ENCODE peak calls at places on chromosomes 3 and 15, in four cellular contexts. W is K562, Q is HFF-Myc, H is uterus. R is an unnamed sample.

GRCh38 chr3:149501524-149501923 is 27.0 kb downstream of the TM4SF4 start:
- DNase-seq in W (no peak), Q (no peak), H (no peak), R (peak)

GRCh38 chr3:55812403-55813013 is 325.4 kb upstream of the WNT5A start:
- DNase-seq in W (no peak), Q (no peak), H (no peak), R (no peak)

GRCh38 chr3:125250973-125251372 is 38.4 kb upstream of the SLC12A8 start:
- DNase-seq in W (no peak), Q (no peak), H (no peak), R (no peak)

GRCh38 chr3:10240799-10241198 is 7.5 kb upstream of the TATDN2 start:
- DNase-seq in W (no peak), Q (no peak), H (no peak), R (no peak)

GRCh38 chr3:106198828-106199194 is 330.0 kb upstream of the CBLB start:
- DNase-seq in W (no peak), Q (peak), H (no peak), R (no peak)

GRCh38 chr3:61559108-61559731 is 2.2 kb upstream of the PTPRG start:
- DNase-seq in W (no peak), Q (no peak), H (no peak), R (no peak)

GRCh38 chr3:17079933-17080332 is 195.2 kb downstream of the PLCL2 start:
- DNase-seq in W (no peak), Q (no peak), H (no peak), R (no peak)

GRCh38 chr15:68783226-68784054 is 37.3 kb downstream of the ANP32A start:
- DNase-seq in W (peak), Q (no peak), H (no peak), R (no peak)

GRCh38 chr3:27657404-27657803 is 64.7 kb downstream of the EOMES start:
- DNase-seq in W (no peak), Q (no peak), H (no peak), R (no peak)

GRCh38 chr3:66350601-66351000 is 129.8 kb downstream of the SLC25A26 start:
- DNase-seq in W (no peak), Q (no peak), H (no peak), R (no peak)

GRCh38 chr15:84731774-84732173 is 15.8 kb upstream of the SEC11A start:
- DNase-seq in W (no peak), Q (no peak), H (no peak), R (no peak)

GRCh38 chr3:195462308-195462610 is 19.4 kb upstream of the ACAP2 start:
- DNase-seq in W (no peak), Q (no peak), H (no peak), R (no peak)

GRCh38 chr15:52256366-52256765 is 39.2 kb downstream of the MYO5C start:
- DNase-seq in W (peak), Q (peak), H (peak), R (no peak)

GRCh38 chr15:92494791-92495190 is 101.1 kb downstream of the ST8SIA2 start:
- DNase-seq in W (no peak), Q (no peak), H (no peak), R (no peak)

GRCh38 chr15:28880680-28881079 is 5.1 kb upstream of the APBA2 start:
- DNase-seq in W (no peak), Q (no peak), H (no peak), R (no peak)

GRCh38 chr15:68311859-68312557 is 34.5 kb downstream of the FEM1B start:
- DNase-seq in W (no peak), Q (no peak), H (peak), R (no peak)

GRCh38 chr3:47932431-47932830 is 83.8 kb downstream of the MAP4 start:
- DNase-seq in W (no peak), Q (no peak), H (no peak), R (no peak)
- TF ChIP-seq CTCF in W (no peak), Q (no peak), H (no peak), R (no peak)

DNA sequence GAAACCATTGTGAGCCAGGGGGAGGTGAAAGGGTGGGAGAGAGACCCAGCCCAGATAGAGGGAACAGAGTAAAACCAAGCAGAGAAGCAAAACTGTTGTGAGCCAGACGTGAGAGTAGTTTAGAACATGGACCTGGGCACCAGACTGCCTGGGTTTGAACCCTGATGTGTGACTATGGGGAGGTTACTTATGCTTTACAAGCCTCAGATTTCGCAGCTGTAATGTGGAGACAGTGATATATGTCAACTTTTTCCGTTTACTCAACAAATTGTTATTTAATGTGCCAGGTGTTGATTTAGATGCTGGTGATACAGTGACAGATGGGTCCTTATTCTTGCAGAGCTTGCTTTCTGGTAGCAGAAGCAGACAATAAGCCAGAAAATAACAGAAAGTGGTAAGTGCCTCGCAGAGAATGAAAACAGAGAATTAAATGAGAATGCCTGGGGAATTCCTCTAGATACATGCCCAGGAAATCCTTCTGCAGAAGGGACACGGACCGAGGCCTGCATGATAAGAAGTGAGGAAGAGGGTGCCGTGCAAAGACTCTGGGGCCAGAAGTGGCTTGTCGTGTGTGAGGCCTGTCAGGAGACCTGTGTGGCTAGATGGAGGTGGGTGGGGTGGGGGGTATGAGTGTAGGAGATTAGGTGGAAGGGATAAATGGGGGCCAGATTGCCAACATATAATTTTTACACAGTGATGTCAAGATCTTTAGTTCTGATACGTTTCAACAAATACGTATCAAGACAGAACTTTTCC is 15.0 kb downstream of the KAT2B start:
- DNase-seq in W (no peak), Q (no peak), H (no peak), R (no peak)
- H3K4me3 ChIP-seq in W (no peak), Q (no peak), H (no peak), R (no peak)

DNA sequence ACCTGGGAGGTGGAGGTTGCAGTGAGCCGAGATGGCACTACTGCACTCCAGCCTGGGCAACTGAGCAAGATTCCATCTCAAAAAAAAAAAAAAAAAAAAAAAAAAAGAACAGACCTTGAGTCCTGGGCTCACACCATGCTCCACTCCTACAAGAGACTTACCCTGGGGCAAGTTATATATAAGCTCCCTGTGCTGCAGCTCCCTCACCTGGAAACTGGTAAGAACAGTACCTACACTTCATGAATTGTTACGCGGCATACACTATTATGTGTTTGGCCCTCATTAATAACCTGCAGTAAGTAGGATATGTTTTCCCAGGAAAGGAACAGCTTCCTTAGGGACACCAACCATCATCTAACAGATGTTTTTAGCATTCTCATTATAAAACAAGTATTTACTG is 119.6 kb downstream of the FMN1 start:
- DNase-seq in W (no peak), Q (no peak), H (no peak), R (no peak)
- TF ChIP-seq CTCF in W (peak), Q (no peak), H (no peak), R (no peak)

GRCh38 chr3:24495334-24495994 is 814 bp upstream of the THRB start:
- DNase-seq in W (peak), Q (no peak), H (peak), R (no peak)
- H3K4me3 ChIP-seq in W (peak), Q (peak), H (peak), R (peak)

GRCh38 chr15:99434506-99435137 is 131.2 kb upstream of the MEF2A start:
- DNase-seq in W (no peak), Q (no peak), H (peak), R (no peak)
- TF ChIP-seq CTCF in W (no peak), Q (no peak), H (no peak), R (no peak)

DNA sequence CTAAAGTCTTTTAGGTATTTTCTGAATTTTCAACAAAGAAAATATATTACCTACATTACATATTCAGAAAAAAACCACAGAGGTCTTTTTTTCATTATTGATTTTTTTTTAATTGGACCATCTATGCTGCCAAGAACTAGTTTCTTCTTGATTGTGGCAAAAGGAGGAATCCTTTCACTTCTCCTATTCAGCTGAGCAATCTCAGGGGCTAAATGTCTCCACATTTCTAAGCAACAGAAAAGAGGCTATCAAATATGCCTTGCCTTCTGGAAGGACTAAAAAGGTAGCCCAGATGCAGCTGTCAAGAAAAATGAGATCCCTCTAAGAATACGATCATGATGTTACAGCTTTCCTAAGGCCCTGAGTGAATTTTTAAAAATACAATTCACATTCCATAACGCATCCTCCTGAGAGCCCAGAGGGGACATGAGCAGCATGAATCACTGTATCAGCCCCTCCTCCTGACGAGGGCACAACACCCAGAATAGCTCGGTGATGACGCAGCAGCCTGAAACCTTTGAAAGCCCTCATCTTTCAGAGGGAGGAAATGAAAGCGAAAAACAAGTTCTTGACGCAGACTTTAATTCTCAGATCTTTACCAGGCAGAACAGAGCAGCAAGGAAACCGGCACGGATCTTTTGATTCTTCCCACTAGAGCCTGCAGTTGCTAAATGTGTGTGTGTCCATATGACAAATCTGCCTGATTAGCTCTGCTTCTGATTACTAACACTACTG is 24.6 kb downstream of the RUBCN start:
- DNase-seq in W (peak), Q (peak), H (peak), R (peak)
- H3K4me3 ChIP-seq in W (no peak), Q (peak), H (peak), R (peak)

GRCh38 chr3:14148041-14148985 is 23.5 kb downstream of the TMEM43 start:
- DNase-seq in W (no peak), Q (no peak), H (no peak), R (peak)
- TF ChIP-seq CTCF in W (no peak), Q (peak), H (no peak), R (peak)

DNA sequence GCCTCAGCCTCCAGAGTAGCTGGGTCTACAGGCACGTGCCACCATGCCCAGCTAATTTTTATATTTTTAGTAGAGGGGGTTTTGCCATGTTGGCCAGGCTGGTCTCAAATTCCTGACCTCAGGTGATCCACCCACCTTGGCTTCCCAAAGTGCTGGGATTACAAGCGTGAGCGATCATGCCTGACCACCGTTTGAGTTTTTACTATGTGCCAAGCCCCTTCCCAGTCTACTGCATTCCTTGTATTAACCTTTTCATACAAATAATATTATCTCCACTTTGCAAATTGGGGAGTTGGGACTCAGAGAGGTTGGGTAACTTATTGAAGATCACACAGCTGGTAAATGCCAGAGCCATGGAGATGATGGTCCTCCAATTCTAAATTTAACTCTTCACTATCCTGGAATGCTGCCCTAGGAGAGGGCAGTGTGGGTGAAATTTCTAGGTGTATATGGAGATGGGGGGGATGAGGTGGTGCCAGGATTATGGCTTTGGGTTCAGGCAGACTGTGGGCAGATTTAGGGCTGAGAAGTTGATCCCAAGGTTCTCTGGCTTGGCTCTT is 1.0 kb upstream of the PXK start:
- DNase-seq in W (no peak), Q (no peak), H (no peak), R (no peak)
- H3K4me3 ChIP-seq in W (no peak), Q (no peak), H (no peak), R (no peak)

DNA sequence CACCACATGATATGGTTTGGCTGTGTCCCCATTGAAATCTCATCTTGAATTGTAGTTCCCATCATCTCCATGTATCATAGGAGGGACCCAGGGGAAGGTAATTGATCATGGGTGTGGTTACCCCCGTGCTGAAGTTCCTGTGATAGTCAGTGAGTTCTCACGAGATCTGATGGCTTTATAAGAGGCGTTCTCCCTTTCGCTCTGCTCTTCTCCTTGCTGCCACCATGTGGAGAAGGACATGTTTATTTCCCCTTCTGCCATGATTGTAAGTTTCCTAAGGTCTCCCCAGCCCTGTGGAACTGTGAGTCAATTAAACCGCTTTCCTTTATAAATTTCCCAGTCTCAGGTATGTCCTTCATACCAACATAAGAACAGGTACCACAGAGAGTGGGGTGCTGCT is 21.9 kb downstream of the OSTN start:
- DNase-seq in W (no peak), Q (no peak), H (no peak), R (no peak)
- TF ChIP-seq CTCF in W (no peak), Q (peak), H (no peak), R (no peak)